ENCODE peak calls at places on chromosomes 16 and 17, in five cellular contexts. U is psoas muscle, R is body of pancreas, Y is GM23338, L is small intestine. V is an unnamed sample. For H3K36me3, the result is how much of the 10 kb centered on the place peaks cover.

GRCh38 chr16:66979011-66979717 is 9.2 kb upstream of the CES4A start:
- DNase-seq in U (peak), Y (no peak), L (no peak), R (no peak), V (no peak)

GRCh38 chr17:41967921-41968578 is 1.5 kb downstream of the CNP start:
- DNase-seq in Y (no peak), U (no peak), R (no peak), L (no peak), V (no peak)

GRCh38 chr16:81549547-81550411 is 105.2 kb downstream of the CMIP start:
- DNase-seq in R (no peak), U (no peak), L (no peak), Y (no peak), V (no peak)

GRCh38 chr17:20123209-20123608 is 114.0 kb downstream of the SPECC1 start:
- DNase-seq in Y (no peak), R (no peak), U (no peak), L (no peak), V (no peak)

GRCh38 chr17:63435681-63436522 is 10.2 kb downstream of the CYB561 start:
- DNase-seq in L (peak), U (no peak), R (peak), Y (peak), V (peak)

GRCh38 chr17:41009301-41009760 is 403 bp upstream of the KRTAP3-1 start:
- DNase-seq in L (no peak), R (no peak), Y (peak), U (no peak), V (no peak)

GRCh38 chr17:63697341-63698286 is 2.3 kb downstream of the LIMD2 start:
- DNase-seq in R (peak), L (peak), U (peak), Y (peak), V (peak)

GRCh38 chr17:42337442-42337841 is 49.1 kb downstream of the STAT5A start:
- DNase-seq in Y (no peak), L (peak), R (no peak), U (no peak), V (no peak)

GRCh38 chr16:20676268-20676828 is 21.1 kb downstream of the ACSM1 start:
- DNase-seq in Y (no peak), L (peak), R (peak), U (no peak), V (peak)

GRCh38 chr16:50313596-50314483 is 47.5 kb downstream of the ADCY7 start:
- DNase-seq in Y (no peak), U (peak), L (no peak), R (peak), V (no peak)

DNA sequence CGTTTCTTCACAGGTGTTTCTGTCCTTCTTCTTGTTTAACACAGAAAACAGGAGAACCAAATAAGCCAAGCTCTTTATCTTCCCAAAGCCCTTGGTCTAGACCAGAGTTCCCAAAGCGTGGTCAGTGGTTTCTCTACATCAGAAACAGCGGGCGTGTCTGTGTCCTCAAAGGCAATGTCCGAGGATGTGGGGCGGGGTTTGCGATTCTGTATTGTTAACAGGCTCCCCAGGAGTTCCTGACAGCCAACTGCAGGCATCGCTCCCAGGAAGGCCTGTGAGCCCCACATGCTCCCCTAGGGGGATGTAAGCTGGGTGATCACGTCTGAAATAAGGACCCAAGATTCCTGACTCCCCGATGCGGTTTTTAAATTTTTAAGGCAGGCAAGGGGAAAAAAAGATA is 28.4 kb upstream of the SLC25A19 start:
- DNase-seq in Y (peak), U (no peak), R (no peak), L (peak), V (peak)
- H3K27ac ChIP-seq in Y (no peak), U (no peak), R (no peak), L (no peak), V (no peak)

GRCh38 chr17:59369026-59369724 is 37.7 kb downstream of the YPEL2 start:
- DNase-seq in U (no peak), L (no peak), R (no peak), Y (no peak), V (no peak)

GRCh38 chr17:59372138-59372751 is 40.8 kb downstream of the YPEL2 start:
- DNase-seq in R (no peak), U (peak), L (peak), Y (no peak), V (peak)

GRCh38 chr17:59370580-59371299 is 39.3 kb downstream of the YPEL2 start:
- DNase-seq in R (peak), U (peak), Y (peak), L (no peak), V (no peak)

GRCh38 chr17:59373879-59374495 is 42.5 kb downstream of the YPEL2 start:
- DNase-seq in R (no peak), L (no peak), Y (no peak), U (peak), V (no peak)

GRCh38 chr17:59371426-59372099 is 40.1 kb downstream of the YPEL2 start:
- DNase-seq in U (peak), Y (no peak), R (peak), L (no peak), V (peak)
- H3K4me3 ChIP-seq in U (peak), Y (no peak), R (no peak), L (no peak), V (no peak)

DNA sequence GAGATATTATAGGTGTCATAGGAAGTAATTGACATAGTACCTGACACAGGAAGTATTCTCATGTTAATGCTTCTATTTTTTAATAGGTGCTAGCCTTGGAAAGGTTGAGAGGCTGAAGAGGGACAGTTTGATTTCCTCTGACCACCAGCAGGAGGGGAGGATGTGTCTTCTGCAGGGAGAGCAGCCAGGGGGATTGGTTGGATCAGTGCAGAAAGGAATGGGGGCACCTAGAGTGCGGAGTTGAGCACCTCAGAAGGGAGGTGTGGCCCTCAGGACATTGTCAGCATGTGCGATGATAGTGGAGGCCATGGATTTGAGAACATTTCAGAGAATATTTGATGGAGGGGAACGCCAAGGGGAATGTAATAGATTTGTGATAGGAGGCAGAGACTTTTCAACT is 23.4 kb downstream of the HAPSTR1 start:
- DNase-seq in R (no peak), Y (no peak), U (no peak), L (no peak), V (no peak)
- H3K36me3 ChIP-seq in R (under half), Y (under half), U (under half), L (under half), V (under half)

DNA sequence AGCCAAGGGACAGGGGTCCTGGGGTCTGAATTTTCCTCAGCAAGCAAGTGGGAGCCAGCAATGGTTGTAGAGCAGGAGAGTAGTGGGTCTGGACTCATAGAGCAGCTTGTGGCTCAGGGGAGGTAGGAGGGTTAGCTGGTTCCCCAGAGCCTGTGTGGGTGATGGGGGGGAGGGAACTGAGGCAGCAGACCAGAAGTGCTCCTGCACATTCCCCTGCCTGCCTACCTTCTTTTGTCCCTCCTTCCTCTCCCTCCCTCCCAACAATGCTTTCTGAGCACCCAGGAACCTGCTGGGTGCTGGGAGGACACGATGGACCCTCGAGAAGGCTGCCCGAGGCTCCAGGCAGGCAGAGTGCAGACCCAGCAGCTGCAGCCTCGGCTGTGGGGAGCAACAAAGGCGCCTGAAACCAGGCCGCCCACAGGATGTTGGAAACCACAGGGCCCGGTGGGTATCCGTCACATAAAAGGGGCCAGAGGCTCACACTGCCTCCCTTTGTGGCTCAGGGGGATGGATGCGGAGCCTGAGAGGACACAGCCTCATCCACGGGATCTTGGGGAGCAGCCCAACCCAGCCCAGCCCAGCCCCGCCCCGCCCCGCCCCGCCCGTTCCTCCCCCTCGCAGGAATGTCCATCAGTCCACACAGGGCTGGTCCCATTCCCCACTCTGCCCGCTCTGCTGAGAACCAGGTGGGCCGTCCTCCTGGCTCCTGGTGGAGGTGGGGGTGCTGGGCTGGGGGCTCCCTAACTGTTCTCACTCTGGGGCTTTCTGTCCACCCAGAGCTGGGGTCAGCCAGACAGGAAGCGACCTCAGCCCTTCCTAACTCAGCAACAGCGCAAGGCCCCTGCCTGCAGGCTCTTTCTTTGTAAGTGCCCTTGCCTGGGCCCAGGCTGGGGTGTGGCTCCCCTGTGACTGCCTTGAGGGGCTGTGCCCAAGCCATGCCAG is 1.7 kb upstream of the NLRC3 start:
- DNase-seq in R (no peak), U (no peak), Y (peak), L (peak), V (no peak)
- H3K27ac ChIP-seq in R (no peak), U (no peak), Y (no peak), L (peak), V (no peak)

GRCh38 chr16:58863042-58863441 is 128.9 kb upstream of the GOT2 start:
- DNase-seq in U (no peak), R (no peak), Y (peak), L (no peak), V (no peak)
- H3K4me3 ChIP-seq in U (no peak), R (no peak), Y (no peak), L (no peak), V (no peak)

DNA sequence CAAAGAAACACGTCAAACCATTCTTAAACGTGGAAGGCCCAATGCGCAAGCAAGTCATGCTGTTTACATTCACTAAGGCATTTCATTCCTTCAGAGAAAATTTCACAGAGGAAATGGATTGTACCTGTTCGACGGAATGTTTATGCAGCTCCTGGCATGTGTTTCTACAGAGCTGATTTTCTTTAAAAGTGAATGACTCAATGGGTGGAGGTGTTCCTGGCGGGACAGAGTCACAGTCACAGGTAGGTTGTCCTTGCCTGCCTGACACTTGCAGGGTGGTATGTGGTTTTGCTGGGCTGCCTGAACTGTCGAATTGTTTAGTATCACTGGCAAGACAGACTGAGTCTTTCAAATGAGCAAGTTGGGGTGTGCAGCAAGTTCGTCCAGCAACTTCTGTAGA is 11.6 kb downstream of the PALB2 start:
- DNase-seq in L (no peak), U (no peak), Y (no peak), R (no peak), V (no peak)
- H3K36me3 ChIP-seq in L (under half), U (half or more), Y (half or more), R (under half), V (under half)

V was measured in colonic mucosa.